ENCODE peak calls at places on chromosomes 6 and 20, in six cellular contexts. G is left ventricle myocardium inferior, T is pancreas, J is ovary, C is right lobe of liver, V is gastrocnemius medialis. N is an unnamed sample. For H3K4me1, the result is how much of the 10 kb centered on the place peaks cover.

GRCh38 chr20:44068311-44068710 is 118.7 kb downstream of the JPH2 start:
- DNase-seq in J (no peak), C (peak), V (no peak), G (no peak), T (no peak), N (no peak)

GRCh38 chr6:8155259-8156012 is 53.1 kb upstream of the EEF1E1 start:
- DNase-seq in T (no peak), J (no peak), G (no peak), V (no peak), C (no peak), N (no peak)

GRCh38 chr6:2158596-2159271 is 86.7 kb downstream of the GMDS start:
- DNase-seq in T (no peak), C (no peak), V (no peak), G (no peak), J (no peak), N (no peak)

GRCh38 chr6:145694083-145694737 is 41.1 kb downstream of the EPM2A start:
- DNase-seq in G (no peak), V (no peak), T (no peak), C (no peak), J (no peak), N (no peak)

GRCh38 chr6:47238456-47238995 is 71.2 kb downstream of the TNFRSF21 start:
- DNase-seq in J (no peak), T (no peak), G (no peak), C (no peak), V (no peak), N (no peak)

GRCh38 chr6:8904754-8905153 is 469.4 kb upstream of the SLC35B3 start:
- DNase-seq in T (no peak), V (no peak), G (no peak), C (no peak), J (no peak), N (no peak)

GRCh38 chr20:47529840-47530239 is 28.2 kb downstream of the NCOA3 start:
- DNase-seq in J (no peak), C (no peak), V (no peak), T (no peak), G (no peak), N (no peak)

GRCh38 chr6:36954262-36954931 is at the start of gene PI16:
- DNase-seq in J (no peak), T (no peak), G (no peak), V (no peak), C (no peak), N (no peak)

GRCh38 chr6:14951704-14952103 is 294.2 kb upstream of the JARID2 start:
- DNase-seq in V (no peak), G (no peak), C (no peak), J (no peak), T (no peak), N (no peak)

GRCh38 chr20:35883341-35883777 is 70.9 kb downstream of the SCAND1 start:
- DNase-seq in G (no peak), T (no peak), J (no peak), C (no peak), V (no peak), N (no peak)

GRCh38 chr6:43014434-43014909 is 423 bp downstream of the KLHDC3 start:
- DNase-seq in T (no peak), V (no peak), J (no peak), C (no peak), G (no peak), N (no peak)

GRCh38 chr6:109440325-109441068 is at the start of the genes PPIL6 and SMPD2:
- DNase-seq in J (peak), C (peak), G (peak), V (peak), T (peak), N (peak)

GRCh38 chr6:152508477-152508876 is 128.7 kb downstream of the SYNE1 start:
- DNase-seq in G (no peak), J (no peak), V (no peak), T (no peak), C (no peak), N (no peak)

GRCh38 chr20:46132705-46133120 is 14.6 kb downstream of the CD40 start:
- DNase-seq in T (peak), C (peak), V (peak), G (peak), J (peak), N (peak)

GRCh38 chr6:75219213-75219612 is 13.4 kb upstream of the COL12A1 start:
- DNase-seq in G (no peak), V (no peak), J (no peak), T (no peak), C (no peak), N (no peak)

GRCh38 chr6:33599413-33599911 is 19.4 kb upstream of the BAK1 start:
- DNase-seq in G (no peak), C (no peak), J (no peak), T (no peak), V (no peak), N (no peak)

GRCh38 chr20:32743237-32744112 is at the start of gene COMMD7:
- DNase-seq in G (peak), J (peak), T (peak), V (peak), C (peak), N (peak)

GRCh38 chr6:65706436-65706835 is 590 bp downstream of the EYS start:
- DNase-seq in T (no peak), C (no peak), V (no peak), G (no peak), J (no peak), N (no peak)

GRCh38 chr6:112180095-112180820 is 74.1 kb downstream of the LAMA4 start:
- DNase-seq in V (no peak), J (peak), T (peak), G (no peak), C (no peak), N (no peak)

GRCh38 chr6:61168878-61169277 is 1117.1 kb downstream of the KHDRBS2 start:
- DNase-seq in G (no peak), T (no peak), C (no peak), V (no peak), J (no peak), N (no peak)

DNA sequence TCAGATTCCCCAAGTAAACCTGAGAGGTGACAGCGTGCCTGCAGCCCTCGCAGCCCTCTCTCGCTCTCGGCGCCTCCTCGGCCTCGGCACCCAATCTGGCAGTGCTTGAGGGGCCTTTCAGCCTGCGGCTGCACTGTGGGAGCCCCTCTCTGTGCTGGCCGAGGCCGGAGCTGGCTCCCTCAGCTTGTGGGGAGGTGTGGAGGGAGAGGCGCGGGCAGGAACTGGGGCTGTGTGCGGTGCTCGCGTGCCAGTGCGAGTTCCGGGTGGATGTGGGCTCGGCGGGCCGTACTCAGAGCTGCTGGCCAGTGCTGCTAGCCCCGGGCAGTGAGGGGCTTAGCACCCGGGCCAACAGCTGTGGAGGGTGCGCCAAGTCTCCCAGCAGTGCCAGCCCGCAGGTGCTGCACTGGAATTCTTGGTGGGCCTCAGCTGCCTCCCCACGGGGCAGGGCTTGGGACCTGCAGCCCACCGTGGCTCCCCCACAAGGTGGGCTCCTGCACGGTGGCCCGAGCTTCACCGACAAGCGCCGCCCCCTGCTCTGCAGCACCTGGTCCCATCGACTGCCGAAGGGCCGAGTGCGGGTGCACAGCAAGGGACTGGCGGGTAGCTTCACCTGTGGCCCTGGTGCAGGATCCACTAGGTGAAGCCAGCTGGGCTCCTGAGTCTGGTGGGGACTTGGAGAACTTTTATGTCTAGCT is 809.7 kb upstream of the ADGRB3 start:
- DNase-seq in C (no peak), G (no peak), J (no peak), T (no peak), V (no peak), N (peak)
- H3K4me1 ChIP-seq in C (under half), G (under half), J (under half), T (under half), V (under half), N (under half)

GRCh38 chr6:136466789-136467585 is 83.2 kb downstream of the MAP7 start:
- DNase-seq in V (no peak), J (no peak), G (no peak), T (no peak), C (no peak), N (no peak)

GRCh38 chr6:136463796-136464542 is 86.3 kb downstream of the MAP7 start:
- DNase-seq in J (no peak), C (no peak), T (no peak), G (no peak), V (no peak), N (no peak)

GRCh38 chr6:136465766-136466303 is 84.4 kb downstream of the MAP7 start:
- DNase-seq in T (no peak), V (no peak), J (no peak), G (no peak), C (no peak), N (no peak)

GRCh38 chr6:136468711-136469110 is 81.5 kb downstream of the MAP7 start:
- DNase-seq in G (no peak), V (no peak), T (no peak), J (no peak), C (no peak), N (no peak)

DNA sequence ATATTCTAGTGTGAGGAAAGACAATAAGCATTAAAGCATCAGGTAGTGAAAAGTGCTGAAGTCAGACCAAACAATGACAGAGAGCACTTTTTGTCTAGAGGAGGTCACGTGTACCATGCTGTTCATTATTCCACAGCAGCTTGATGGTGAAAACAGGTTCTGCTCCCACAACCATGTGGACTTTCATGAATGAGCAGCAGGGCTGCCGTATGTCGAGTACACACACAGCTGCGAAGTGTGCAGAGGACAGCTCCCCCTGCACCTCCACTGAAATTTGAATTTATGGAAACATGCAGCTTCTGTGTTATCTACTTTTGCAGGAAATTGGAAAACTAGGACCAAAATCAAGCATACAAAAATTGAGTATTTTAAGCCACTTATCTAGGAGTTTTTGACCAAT is 85.3 kb downstream of the MAP7 start:
- DNase-seq in V (no peak), J (no peak), T (no peak), G (no peak), C (no peak), N (no peak)
- H3K4me1 ChIP-seq in V (under half), J (under half), T (under half), G (under half), C (under half), N (under half)

GRCh38 chr20:1376007-1376406 is 16.8 kb downstream of the FKBP1A start:
- DNase-seq in C (no peak), J (no peak), T (no peak), G (no peak), V (no peak), N (no peak)

GRCh38 chr20:1377984-1378742 is 14.7 kb downstream of the FKBP1A start:
- DNase-seq in G (no peak), J (no peak), C (no peak), V (no peak), T (no peak), N (no peak)

GRCh38 chr20:1375515-1375914 is 17.3 kb downstream of the FKBP1A start:
- DNase-seq in T (no peak), C (no peak), J (no peak), G (no peak), V (peak), N (no peak)

GRCh38 chr20:1377341-1377871 is 15.4 kb downstream of the FKBP1A start:
- DNase-seq in T (no peak), V (no peak), J (no peak), G (no peak), C (no peak), N (no peak)

GRCh38 chr20:1376453-1377270 is 16.2 kb downstream of the FKBP1A start:
- DNase-seq in J (no peak), T (no peak), C (no peak), V (no peak), G (no peak), N (no peak)
- H3K4me1 ChIP-seq in J (under half), T (under half), C (under half), V (half or more), G (half or more), N (half or more)

DNA sequence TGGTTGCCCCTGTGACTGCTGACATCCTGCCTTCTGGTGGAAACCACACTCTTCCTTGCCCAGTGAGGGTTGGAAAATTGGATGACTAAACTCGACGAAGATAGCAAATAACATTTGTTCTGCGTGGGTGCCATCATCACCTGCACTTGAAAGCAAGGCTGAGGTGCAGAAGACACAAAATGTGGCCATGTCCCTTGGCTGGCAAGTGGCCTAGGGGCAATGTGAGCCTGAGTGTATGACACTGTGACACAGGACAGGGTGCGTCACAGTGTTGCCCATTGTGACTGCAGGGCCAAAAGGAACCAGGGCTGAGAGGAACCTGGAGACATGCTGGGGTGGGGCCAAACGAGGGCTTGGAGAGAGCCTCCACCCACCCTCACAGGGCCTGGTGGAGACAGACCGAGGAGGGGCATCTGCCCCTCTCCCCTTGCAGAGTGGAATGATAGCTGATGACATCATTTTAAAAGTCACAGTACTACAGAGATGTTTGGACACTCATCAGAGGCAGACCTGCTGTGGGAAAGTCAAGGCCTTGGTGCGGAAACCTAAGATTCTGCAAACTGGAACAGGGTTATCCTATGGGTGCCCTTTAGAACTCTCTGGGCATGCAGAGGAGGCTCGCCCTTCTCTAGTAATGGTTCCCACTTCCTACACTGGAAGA is 12.8 kb upstream of the HLA-F start:
- DNase-seq in T (no peak), V (no peak), J (no peak), G (no peak), C (no peak), N (no peak)
- H3K4me1 ChIP-seq in T (under half), V (under half), J (under half), G (under half), C (under half), N (under half)

GRCh38 chr20:34111712-34112599 is at the start of gene EIF2S2:
- DNase-seq in T (peak), C (peak), V (peak), G (peak), J (peak), N (peak)

GRCh38 chr20:34111057-34111711 is 859 bp downstream of the EIF2S2 start:
- DNase-seq in G (no peak), C (no peak), J (no peak), V (no peak), T (no peak), N (no peak)

GRCh38 chr20:34108616-34109174 is 3.3 kb downstream of the EIF2S2 start:
- DNase-seq in T (no peak), V (no peak), J (no peak), C (no peak), G (no peak), N (no peak)

GRCh38 chr20:34109442-34109841 is 2.6 kb downstream of the EIF2S2 start:
- DNase-seq in G (no peak), C (no peak), T (no peak), V (no peak), J (no peak), N (no peak)

GRCh38 chr20:34110025-34111013 is 1.7 kb downstream of the EIF2S2 start:
- DNase-seq in C (no peak), G (no peak), T (no peak), V (no peak), J (no peak), N (no peak)
- H3K4me1 ChIP-seq in C (under half), G (half or more), T (under half), V (under half), J (under half), N (half or more)

GRCh38 chr6:20879526-20879925 is 345.3 kb downstream of the CDKAL1 start:
- DNase-seq in J (no peak), V (no peak), C (no peak), T (no peak), G (no peak), N (no peak)
- H3K4me1 ChIP-seq in J (under half), V (under half), C (under half), T (under half), G (under half), N (under half)

GRCh38 chr6:106116125-106116524 is 30.0 kb downstream of the PRDM1 start:
- DNase-seq in C (no peak), J (no peak), V (peak), G (peak), T (no peak), N (peak)

GRCh38 chr6:106119526-106119925 is 33.4 kb downstream of the PRDM1 start:
- DNase-seq in G (no peak), V (no peak), T (no peak), J (no peak), C (no peak), N (no peak)

GRCh38 chr6:106118835-106119443 is 32.8 kb downstream of the PRDM1 start:
- DNase-seq in J (no peak), T (no peak), V (no peak), G (no peak), C (no peak), N (no peak)

GRCh38 chr6:106115231-106115630 is 29.1 kb downstream of the PRDM1 start:
- DNase-seq in C (no peak), T (no peak), V (no peak), J (no peak), G (no peak), N (no peak)

GRCh38 chr6:106117579-106117978 is 31.4 kb downstream of the PRDM1 start:
- DNase-seq in J (no peak), G (no peak), C (no peak), T (no peak), V (no peak), N (no peak)
- H3K4me1 ChIP-seq in J (under half), G (under half), C (under half), T (under half), V (under half), N (under half)

DNA sequence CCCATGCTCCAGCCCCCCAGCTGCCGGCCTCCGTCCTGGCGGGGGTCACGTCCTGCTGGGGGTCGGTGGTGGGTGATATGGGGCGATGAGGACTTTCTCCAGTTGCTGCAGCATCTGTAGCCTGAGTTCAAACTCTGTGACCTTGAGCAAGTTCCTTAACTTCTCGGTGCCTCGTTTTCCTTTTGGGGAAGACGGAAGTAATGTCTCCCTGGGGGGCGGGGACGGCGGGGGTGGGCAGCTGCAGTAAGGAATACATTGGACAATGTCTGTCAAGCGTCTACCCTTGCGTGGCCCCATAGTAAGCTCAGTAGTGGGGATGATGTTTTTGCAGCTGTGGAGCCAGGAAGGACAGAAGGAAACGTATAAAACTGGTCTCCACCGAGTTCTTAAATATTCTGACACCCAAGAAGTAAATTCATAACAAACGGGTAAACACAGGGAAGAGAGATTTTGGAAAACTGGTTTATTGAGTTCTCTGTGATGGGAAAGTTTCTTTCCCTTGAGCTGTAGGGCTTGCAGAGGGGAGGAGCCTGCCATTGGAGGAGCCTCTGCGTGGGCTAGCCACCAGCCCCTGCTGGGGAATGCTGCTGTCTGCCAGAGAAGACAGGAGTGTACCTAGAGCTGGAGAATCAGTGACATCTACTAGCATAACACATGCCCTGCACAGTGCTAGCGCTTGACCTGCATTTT is 1.0 kb upstream of the ACSS1 start:
- DNase-seq in G (peak), V (no peak), T (peak), J (no peak), C (no peak), N (peak)
- H3K4me1 ChIP-seq in G (half or more), V (under half), T (under half), J (under half), C (under half), N (under half)

DNA sequence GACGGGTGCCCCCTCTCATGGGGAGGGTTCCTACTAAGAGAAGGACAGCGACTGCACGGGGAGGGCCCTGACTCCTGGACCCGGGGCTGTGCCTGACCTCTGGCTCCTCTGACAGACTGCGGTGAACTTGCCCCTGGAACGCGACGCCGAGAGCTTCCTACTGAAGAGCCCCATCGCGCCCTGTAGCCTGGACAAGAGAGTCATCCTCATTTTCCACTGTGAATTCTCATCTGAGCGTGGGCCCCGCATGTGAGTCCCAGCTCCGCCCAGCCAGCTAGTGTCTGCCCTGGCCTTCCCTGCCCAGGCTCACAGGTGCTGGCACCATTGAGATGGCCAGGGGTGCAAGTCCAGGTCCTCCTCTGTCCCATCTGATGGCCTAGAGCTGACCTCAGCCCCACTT is 7.2 kb downstream of the CDC25B start:
- DNase-seq in V (no peak), J (no peak), C (no peak), G (no peak), T (no peak), N (no peak)
- H3K4me1 ChIP-seq in V (under half), J (under half), C (under half), G (under half), T (under half), N (under half)

GRCh38 chr6:118717106-118717505 is 65.7 kb upstream of the CEP85L start:
- DNase-seq in T (no peak), C (no peak), G (no peak), J (no peak), V (no peak), N (no peak)

GRCh38 chr6:118710616-118711015 is 59.2 kb upstream of the CEP85L start:
- DNase-seq in C (no peak), J (no peak), V (no peak), G (no peak), T (no peak), N (no peak)

GRCh38 chr6:118709859-118710350 is 58.5 kb upstream of the CEP85L start:
- DNase-seq in J (no peak), G (no peak), C (no peak), T (no peak), V (no peak), N (no peak)

GRCh38 chr6:118715371-118715770 is 64.0 kb upstream of the CEP85L start:
- DNase-seq in J (no peak), V (no peak), C (no peak), T (no peak), G (no peak), N (no peak)

GRCh38 chr6:118712955-118713354 is 61.6 kb upstream of the CEP85L start:
- DNase-seq in C (no peak), V (no peak), J (no peak), G (no peak), T (no peak), N (no peak)
- H3K4me1 ChIP-seq in C (under half), V (under half), J (under half), G (under half), T (under half), N (under half)

N was measured in heart right ventricle.